ENCODE peak calls at places on chromosome 5, in five cellular contexts. O, K, Z, Y and M are unnamed samples.

GRCh38 chr5:157994906-157995519 is 136.1 kb upstream of the CLINT1 start:
- DNase-seq in O (peak), Z (peak), Y (peak), K (peak), M (peak)

GRCh38 chr5:166276006-166276405 is 2015.4 kb upstream of the WWC1 start:
- DNase-seq in K (no peak), O (no peak), Y (no peak), Z (no peak), M (no peak)

GRCh38 chr5:138610468-138611294 is 35.5 kb upstream of the HSPA9 start:
- DNase-seq in Y (no peak), O (peak), Z (peak), K (no peak), M (no peak)

GRCh38 chr5:159341914-159342313 is 11.6 kb upstream of the IL12B start:
- DNase-seq in Y (peak), O (no peak), K (peak), Z (peak), M (no peak)

GRCh38 chr5:150514708-150515211 is 6.8 kb downstream of the NDST1 start:
- DNase-seq in Z (peak), K (no peak), O (no peak), Y (no peak), M (no peak)

GRCh38 chr5:140443-140829 is 48.5 kb downstream of the PLEKHG4B start:
- DNase-seq in Z (no peak), O (no peak), K (no peak), Y (no peak), M (no peak)

GRCh38 chr5:157294692-157295091 is 28.8 kb downstream of the CYFIP2 start:
- DNase-seq in K (no peak), O (no peak), Z (no peak), Y (no peak), M (no peak)

GRCh38 chr5:126015244-126016054 is 407.8 kb upstream of the GRAMD2B start:
- DNase-seq in K (no peak), Y (peak), O (no peak), Z (no peak), M (no peak)

GRCh38 chr5:1204693-1205242 is 3.4 kb downstream of the SLC6A19 start:
- DNase-seq in Z (peak), K (no peak), O (peak), Y (no peak), M (no peak)

GRCh38 chr5:88827997-88828396 is 55.0 kb downstream of the MEF2C start:
- DNase-seq in Z (no peak), O (no peak), K (no peak), Y (no peak), M (no peak)

DNA sequence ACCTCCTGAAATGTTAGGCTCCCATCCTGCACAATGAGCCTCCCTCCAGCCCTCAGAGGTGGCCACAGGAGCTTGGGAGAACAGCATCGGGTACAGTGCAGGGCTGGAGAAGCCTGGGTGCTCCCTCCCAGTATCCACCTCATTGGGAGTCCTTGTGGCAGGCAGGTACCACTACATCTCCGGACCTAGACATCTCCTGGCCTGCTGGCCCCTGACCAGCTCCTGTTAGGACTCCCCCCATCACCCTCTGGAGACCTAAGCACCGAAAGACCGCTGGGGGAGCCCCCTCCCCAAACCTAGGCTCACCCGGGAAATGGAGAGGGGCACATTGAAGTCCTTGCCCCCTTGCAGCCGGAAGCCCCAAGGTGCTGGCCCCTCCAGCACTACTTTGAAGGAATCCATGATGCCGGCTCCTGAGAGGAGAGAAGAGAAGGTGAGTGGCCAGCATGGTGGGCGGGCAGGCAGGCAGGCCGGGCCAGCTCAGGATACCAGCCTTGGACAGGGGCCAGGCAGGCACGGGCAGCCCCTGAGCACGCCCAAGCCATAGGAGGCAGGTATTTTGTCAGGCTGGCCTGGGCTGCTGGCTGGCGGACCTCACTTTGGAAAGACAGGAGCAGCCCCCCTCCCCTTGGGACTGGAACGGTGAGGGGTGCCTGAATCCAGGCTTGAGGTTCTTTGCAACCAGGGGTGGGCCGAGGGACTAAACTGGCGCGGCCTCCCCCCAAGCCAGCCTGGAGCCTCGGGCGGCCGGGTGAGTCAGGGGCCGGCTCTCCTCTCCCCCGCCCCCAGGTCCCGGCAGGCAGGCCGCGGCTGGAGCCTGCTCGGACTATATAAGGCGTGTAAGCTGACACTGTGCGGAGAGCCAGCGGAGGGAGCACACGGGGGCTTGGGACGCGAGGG is 1.0 kb downstream of the PDLIM7 start:
- DNase-seq in K (peak), Z (peak), Y (peak), O (peak), M (no peak)
- TF ChIP-seq POLR2A in K (no peak), Z (peak), Y (no peak), O (no peak), M (no peak)

GRCh38 chr5:172285226-172286143 is 1.9 kb upstream of the UBTD2 start:
- DNase-seq in O (no peak), K (no peak), Y (no peak), Z (no peak), M (no peak)

GRCh38 chr5:172284275-172284971 is 859 bp upstream of the UBTD2 start:
- DNase-seq in Y (peak), O (no peak), Z (no peak), K (no peak), M (peak)

GRCh38 chr5:172283020-172283861 is at the start of gene UBTD2:
- DNase-seq in Y (peak), K (peak), Z (peak), O (peak), M (peak)

GRCh38 chr5:172282277-172283019 is 1.1 kb downstream of the UBTD2 start:
- DNase-seq in O (no peak), Z (no peak), K (no peak), Y (peak), M (no peak)

DNA sequence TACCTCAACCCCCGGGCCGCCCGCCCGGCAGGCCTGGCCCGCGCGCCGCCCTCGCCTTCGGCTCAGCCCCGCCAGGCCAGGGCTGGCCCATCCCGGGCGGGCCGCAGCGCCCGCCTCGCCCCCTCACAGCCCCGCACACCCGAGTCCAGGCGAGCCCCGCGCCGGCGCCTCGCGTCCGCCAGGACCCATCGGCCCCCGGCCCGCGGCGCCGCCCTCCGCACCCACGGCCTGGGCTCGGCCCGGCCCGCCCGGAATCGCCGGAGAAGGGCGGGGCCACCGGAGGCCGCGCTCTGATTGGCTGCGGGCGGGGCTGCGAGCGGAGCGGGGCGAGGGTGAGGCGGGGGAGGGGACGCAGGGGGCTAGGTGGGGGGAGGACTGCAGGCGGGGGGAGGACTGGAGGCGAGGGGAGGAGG is 304 bp upstream of the UBTD2 start:
- DNase-seq in Z (peak), K (peak), Y (peak), O (peak), M (peak)
- TF ChIP-seq POLR2A in Z (peak), K (no peak), Y (peak), O (no peak), M (no peak)

GRCh38 chr5:143206194-143207053 is 197.1 kb downstream of the NR3C1 start:
- DNase-seq in K (no peak), O (no peak), Y (no peak), Z (no peak), M (no peak)
- TF ChIP-seq POLR2A in K (no peak), O (no peak), Y (no peak), Z (no peak), M (no peak)

GRCh38 chr5:111337688-111338087 is 113.5 kb downstream of the CAMK4 start:
- DNase-seq in Z (no peak), O (no peak), Y (no peak), K (no peak), M (no peak)
- TF ChIP-seq POLR2A in Z (no peak), O (no peak), Y (no peak), K (no peak), M (no peak)

GRCh38 chr5:131265318-131265803 is 1.5 kb downstream of the CDC42SE2 start:
- DNase-seq in Z (peak), K (no peak), Y (no peak), O (no peak), M (no peak)
- TF ChIP-seq POLR2A in Z (no peak), K (no peak), Y (no peak), O (no peak), M (no peak)